ENCODE peak calls at places on chromosomes 7 and 10, in five cellular contexts. C is MCF 10A, W is PC-3, Q is RWPE1, Y is GM12865. B is an unnamed sample.

GRCh38 chr10:88827718-88828117 is 23.9 kb downstream of the ANKRD22 start:
- DNase-seq in C (no peak), W (no peak), Q (no peak), Y (no peak), B (no peak)

GRCh38 chr7:2452074-2452507 is 24.1 kb downstream of the GRIFIN start:
- DNase-seq in C (no peak), W (no peak), Q (no peak), Y (no peak), B (peak)

GRCh38 chr7:29247232-29247961 is 52.8 kb downstream of the CHN2 start:
- DNase-seq in C (no peak), W (no peak), Q (no peak), Y (no peak), B (no peak)

GRCh38 chr7:43721193-43721806 is 8.0 kb downstream of the COA1 start:
- DNase-seq in C (peak), W (peak), Q (peak), Y (peak), B (peak)

GRCh38 chr10:30036341-30036740 is 23.0 kb downstream of the JCAD start:
- DNase-seq in C (no peak), W (no peak), Q (no peak), Y (no peak), B (no peak)

GRCh38 chr10:15829495-15829894 is 30.8 kb downstream of the MINDY3 start:
- DNase-seq in C (no peak), W (no peak), Q (no peak), Y (no peak), B (no peak)

GRCh38 chr7:158847451-158847866 is 8.9 kb upstream of the DYNC2I1 start:
- DNase-seq in C (no peak), W (no peak), Q (no peak), Y (no peak), B (no peak)

GRCh38 chr10:15482168-15482567 is 111.1 kb upstream of the FAM171A1 start:
- DNase-seq in C (no peak), W (no peak), Q (no peak), Y (no peak), B (no peak)

GRCh38 chr7:29370531-29371314 is 176.1 kb downstream of the CHN2 start:
- DNase-seq in C (peak), W (peak), Q (peak), Y (no peak), B (no peak)

GRCh38 chr7:18153183-18153748 is 125.6 kb upstream of the PRPS1L1 start:
- DNase-seq in C (no peak), W (no peak), Q (no peak), Y (no peak), B (no peak)

GRCh38 chr10:72134785-72135765 is 46.7 kb upstream of the SPOCK2 start:
- DNase-seq in C (no peak), W (no peak), Q (no peak), Y (peak), B (no peak)

GRCh38 chr7:39686261-39686924 is 63.0 kb downstream of the RALA start:
- DNase-seq in C (no peak), W (no peak), Q (no peak), Y (peak), B (peak)

GRCh38 chr7:143131777-143132176 is at the start of gene PIP:
- DNase-seq in C (no peak), W (no peak), Q (no peak), Y (no peak), B (no peak)

GRCh38 chr10:119190353-119190752 is 11.7 kb upstream of the PRDX3 start:
- DNase-seq in C (peak), W (peak), Q (peak), Y (no peak), B (no peak)

GRCh38 chr7:95867309-95867708 is 95.0 kb downstream of the DYNC1I1 start:
- DNase-seq in C (no peak), W (no peak), Q (no peak), Y (peak), B (peak)

GRCh38 chr10:88207121-88207546 is 343.7 kb downstream of the PTEN start:
- DNase-seq in C (no peak), W (no peak), Q (no peak), Y (no peak), B (no peak)

GRCh38 chr7:55277916-55278315 is 87.2 kb upstream of the LANCL2 start:
- DNase-seq in C (no peak), W (no peak), Q (no peak), Y (no peak), B (no peak)

GRCh38 chr10:48253970-48254657 is 20.4 kb downstream of the FRMPD2 start:
- DNase-seq in C (peak), W (peak), Q (peak), Y (no peak), B (no peak)

GRCh38 chr10:1572519-1573333 is 164.6 kb downstream of the ADARB2 start:
- DNase-seq in C (no peak), W (no peak), Q (no peak), Y (no peak), B (no peak)

GRCh38 chr10:73894245-73894971 is 16.5 kb upstream of the PLAU start:
- DNase-seq in C (peak), W (peak), Q (no peak), Y (peak), B (peak)

GRCh38 chr7:29035044-29035740 is 77.1 kb upstream of the TRIL start:
- DNase-seq in C (peak), W (peak), Q (peak), Y (peak), B (no peak)

GRCh38 chr7:4189151-4189570 is 492.9 kb upstream of the FOXK1 start:
- DNase-seq in C (peak), W (peak), Q (peak), Y (no peak), B (no peak)

GRCh38 chr10:103855424-103855823 is at the start of gene SH3PXD2A:
- DNase-seq in C (no peak), W (peak), Q (peak), Y (no peak), B (peak)

GRCh38 chr10:100966887-100967286 is 2.4 kb upstream of the SEMA4G start:
- DNase-seq in C (no peak), W (no peak), Q (no peak), Y (no peak), B (no peak)

GRCh38 chr7:77548222-77548621 is 11.1 kb downstream of the PTPN12 start:
- DNase-seq in C (no peak), W (no peak), Q (no peak), Y (no peak), B (no peak)

GRCh38 chr7:12625836-12626235 is 55.3 kb downstream of the SCIN start:
- DNase-seq in C (no peak), W (no peak), Q (no peak), Y (no peak), B (no peak)

GRCh38 chr7:117126631-117127030 is 173.3 kb downstream of the ST7 start:
- DNase-seq in C (no peak), W (peak), Q (no peak), Y (no peak), B (no peak)

GRCh38 chr10:92080244-92080643 is 156.7 kb downstream of the BTAF1 start:
- DNase-seq in C (no peak), W (peak), Q (no peak), Y (no peak), B (no peak)

GRCh38 chr10:43749940-43750552 is 101.4 kb upstream of the ZNF32 start:
- DNase-seq in C (no peak), W (no peak), Q (no peak), Y (no peak), B (no peak)

DNA sequence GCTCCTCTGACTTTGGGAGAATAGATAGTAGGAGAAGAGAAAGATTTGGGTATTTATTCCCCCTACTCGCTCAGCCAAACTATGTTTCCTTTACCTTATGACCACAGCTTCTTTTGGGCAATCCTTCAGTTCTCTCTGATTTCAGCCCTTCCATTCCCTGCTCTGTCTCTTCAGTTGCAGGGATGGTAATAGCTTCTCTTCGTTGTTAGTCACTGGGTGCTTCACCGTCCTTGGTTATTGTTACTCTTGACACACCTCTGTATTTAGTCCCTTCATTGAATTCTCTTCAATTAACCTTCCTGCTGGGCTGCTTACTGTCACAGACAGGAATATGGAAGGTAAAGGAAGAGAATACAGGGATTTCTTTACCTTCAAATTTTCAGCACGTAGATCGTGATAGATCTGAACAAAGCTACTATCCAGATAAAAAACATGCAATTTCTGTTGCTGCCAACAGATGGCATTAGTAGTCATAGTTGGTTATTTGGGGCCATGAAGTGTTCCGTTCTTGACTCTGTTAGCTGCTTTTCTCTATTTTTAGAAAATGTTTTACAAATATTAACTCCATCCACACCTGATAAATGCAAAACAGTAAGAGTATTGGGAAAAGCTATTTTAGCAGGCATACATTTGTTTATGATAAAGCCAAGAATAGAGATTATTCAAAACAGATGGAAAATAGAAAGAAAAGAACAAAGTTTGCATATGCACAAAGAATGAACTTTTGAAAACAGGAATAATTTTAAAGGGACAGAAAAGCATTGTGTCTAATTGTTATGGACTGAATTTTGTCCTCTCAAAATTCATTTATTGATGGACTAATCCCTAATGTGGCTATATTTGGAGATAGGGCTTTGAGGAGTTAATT is 14.0 kb upstream of the PTTG1IP2 start:
- DNase-seq in C (peak), W (peak), Q (peak), Y (peak), B (peak)
- TF ChIP-seq CTCF in C (peak), W (peak), Q (peak), Y (peak), B (peak)

GRCh38 chr10:7529638-7530037 is 118.8 kb upstream of the SFMBT2 start:
- DNase-seq in C (peak), W (peak), Q (peak), Y (no peak), B (no peak)
- TF ChIP-seq CTCF in C (peak), W (no peak), Q (no peak), Y (no peak), B (peak)

GRCh38 chr7:130154501-130155317 is 50.5 kb downstream of the TMEM209 start:
- DNase-seq in C (peak), W (peak), Q (no peak), Y (no peak), B (no peak)
- TF ChIP-seq CTCF in C (peak), W (peak), Q (no peak), Y (no peak), B (no peak)

GRCh38 chr10:93775330-93775729 is 17.6 kb downstream of the LGI1 start:
- DNase-seq in C (no peak), W (peak), Q (no peak), Y (no peak), B (no peak)
- TF ChIP-seq CTCF in C (no peak), W (peak), Q (no peak), Y (no peak), B (no peak)

GRCh38 chr10:116827214-116827671 is 22.1 kb upstream of the ENO4 start:
- DNase-seq in C (no peak), W (no peak), Q (no peak), Y (no peak), B (no peak)

GRCh38 chr10:116826803-116827202 is 22.5 kb upstream of the ENO4 start:
- DNase-seq in C (peak), W (no peak), Q (no peak), Y (no peak), B (no peak)

GRCh38 chr10:116829711-116830110 is 19.6 kb upstream of the ENO4 start:
- DNase-seq in C (no peak), W (no peak), Q (no peak), Y (no peak), B (no peak)

GRCh38 chr10:116825901-116826300 is 23.4 kb upstream of the ENO4 start:
- DNase-seq in C (no peak), W (no peak), Q (no peak), Y (no peak), B (no peak)

GRCh38 chr10:116828121-116828520 is 21.2 kb upstream of the ENO4 start:
- DNase-seq in C (no peak), W (no peak), Q (no peak), Y (no peak), B (no peak)
- TF ChIP-seq CTCF in C (no peak), W (no peak), Q (no peak), Y (no peak), B (no peak)

GRCh38 chr7:107130487-107131220 is 38.1 kb upstream of the HBP1 start:
- DNase-seq in C (no peak), W (peak), Q (no peak), Y (no peak), B (no peak)
- TF ChIP-seq CTCF in C (no peak), W (peak), Q (no peak), Y (peak), B (no peak)

B was measured in GM13977.